ENCODE peak calls at places on chromosome 5, in seven cellular contexts. M is skeletal muscle cell, B is heart left ventricle, O is neural crest cell, G is astrocyte of the spinal cord, H is DMS153, F is prostate gland. I is an unnamed sample.

GRCh38 chr5:146475906-146476305 is 28.8 kb downstream of the TCERG1 start:
- DNase-seq in M (no peak), B (no peak), F (no peak), H (no peak), G (peak), O (no peak), I (no peak)

GRCh38 chr5:38456657-38457056 is 99.8 kb downstream of the LIFR start:
- DNase-seq in O (no peak), H (no peak), M (no peak), F (no peak), G (no peak), B (no peak), I (no peak)

GRCh38 chr5:16229357-16229940 is 49.9 kb upstream of the MARCHF11 start:
- DNase-seq in G (no peak), O (no peak), F (no peak), M (no peak), B (no peak), H (no peak), I (no peak)

GRCh38 chr5:141694479-141694878 is 12.4 kb upstream of the ARAP3 start:
- DNase-seq in O (no peak), F (no peak), G (no peak), B (no peak), M (no peak), H (no peak), I (no peak)

GRCh38 chr5:113252066-113252465 is 182.7 kb downstream of the TSSK1B start:
- DNase-seq in B (no peak), H (no peak), F (no peak), M (no peak), O (no peak), G (no peak), I (no peak)

GRCh38 chr5:75566710-75567309 is 44.4 kb upstream of the ANKDD1B start:
- DNase-seq in O (no peak), G (peak), H (no peak), B (no peak), M (peak), F (peak), I (peak)

GRCh38 chr5:51678335-51678734 is 295.1 kb downstream of the ISL1 start:
- DNase-seq in G (no peak), O (no peak), B (no peak), F (no peak), H (no peak), M (no peak), I (no peak)

GRCh38 chr5:73624888-73625287 is 1.1 kb upstream of the ARHGEF28 start:
- DNase-seq in O (no peak), M (no peak), F (no peak), H (no peak), B (no peak), G (no peak), I (no peak)

GRCh38 chr5:112795342-112795741 is 57.7 kb downstream of the APC start:
- DNase-seq in F (no peak), H (no peak), M (no peak), O (no peak), G (no peak), B (no peak), I (no peak)

GRCh38 chr5:32586251-32586642 is 890 bp downstream of the SUB1 start:
- DNase-seq in G (no peak), B (no peak), F (no peak), H (no peak), O (no peak), M (no peak), I (no peak)

GRCh38 chr5:36388288-36388687 is 86.6 kb upstream of the RANBP3L start:
- DNase-seq in H (no peak), B (no peak), O (no peak), G (no peak), F (no peak), M (no peak), I (no peak)

GRCh38 chr5:178398856-178399722 is 166.5 kb upstream of the PHYKPL start:
- DNase-seq in G (no peak), H (no peak), F (no peak), B (no peak), O (no peak), M (no peak), I (no peak)

GRCh38 chr5:67058998-67059746 is 137.4 kb downstream of the CD180 start:
- DNase-seq in H (no peak), G (no peak), B (no peak), M (no peak), F (no peak), O (no peak), I (no peak)

GRCh38 chr5:51272957-51273356 is 110.3 kb upstream of the ISL1 start:
- DNase-seq in H (no peak), B (no peak), M (no peak), G (no peak), O (no peak), F (no peak), I (no peak)

GRCh38 chr5:1568201-1568979 is 44.6 kb upstream of the LPCAT1 start:
- DNase-seq in O (no peak), F (no peak), M (peak), B (no peak), H (no peak), G (peak), I (peak)

GRCh38 chr5:150764530-150764929 is 5.7 kb upstream of the DCTN4 start:
- DNase-seq in H (no peak), M (no peak), F (no peak), O (no peak), G (no peak), B (no peak), I (no peak)

GRCh38 chr5:137666109-137666850 is 69.6 kb downstream of the KLHL3 start:
- DNase-seq in H (no peak), G (peak), B (peak), M (peak), F (no peak), O (no peak), I (peak)

GRCh38 chr5:74122175-74122574 is 496.2 kb downstream of the ARHGEF28 start:
- DNase-seq in M (no peak), O (no peak), H (no peak), F (no peak), G (no peak), B (no peak), I (no peak)